ENCODE peak calls at places on chromosome 2, in ten cellular contexts. H is ovary, T is body of pancreas, O is transverse colon, E is stomach, F is A549, G is adrenal gland, V is uterus, K is HCT116, C is thyroid gland. D is an unnamed sample.

GRCh38 chr2:240433973-240434727 is 1.3 kb upstream of the GPC1 start:
- DNase-seq in K (peak), C (no peak), T (peak), G (peak), O (peak), E (no peak), V (peak), F (peak), H (peak), D (peak)

GRCh38 chr2:221649045-221649444 is 76.9 kb upstream of the EPHA4 start:
- DNase-seq in E (no peak), V (no peak), G (peak), H (peak), O (no peak), C (peak), K (no peak), T (peak), F (no peak), D (no peak)

GRCh38 chr2:42961385-42961800 is 169.0 kb upstream of the HAAO start:
- DNase-seq in V (peak), E (no peak), T (no peak), O (no peak), K (no peak), H (peak), C (peak), G (peak), F (no peak), D (peak)

GRCh38 chr2:181991171-181991885 is 5.7 kb downstream of the PPP1R1C start:
- DNase-seq in V (no peak), T (no peak), E (no peak), F (no peak), K (no peak), O (no peak), H (no peak), G (no peak), C (no peak), D (no peak)

GRCh38 chr2:30930716-30931115 is 123.5 kb upstream of the CAPN13 start:
- DNase-seq in T (no peak), V (no peak), K (no peak), G (no peak), H (no peak), E (no peak), C (no peak), O (no peak), F (no peak), D (no peak)

GRCh38 chr2:138507267-138507666 is 5.7 kb downstream of the SPOPL start:
- DNase-seq in H (no peak), O (no peak), E (no peak), F (peak), V (no peak), T (no peak), K (no peak), C (no peak), G (no peak), D (no peak)

GRCh38 chr2:227504700-227505099 is 32.7 kb downstream of the AGFG1 start:
- DNase-seq in K (no peak), O (no peak), G (no peak), H (no peak), T (no peak), C (no peak), E (no peak), V (no peak), F (no peak), D (no peak)

GRCh38 chr2:202032841-202033316 is 776 bp upstream of the FZD7 start:
- DNase-seq in T (peak), G (peak), E (peak), K (peak), C (peak), O (peak), H (peak), F (peak), V (peak), D (peak)

GRCh38 chr2:103144837-103145236 is 383.0 kb downstream of the TMEM182 start:
- DNase-seq in V (no peak), F (no peak), E (no peak), H (no peak), T (no peak), O (no peak), G (no peak), K (no peak), C (no peak), D (no peak)

GRCh38 chr2:103138123-103138886 is 376.5 kb downstream of the TMEM182 start:
- DNase-seq in V (no peak), E (no peak), H (no peak), F (no peak), T (no peak), K (no peak), C (no peak), G (no peak), O (no peak), D (no peak)

GRCh38 chr2:103135679-103136078 is 373.8 kb downstream of the TMEM182 start:
- DNase-seq in O (no peak), E (no peak), H (no peak), V (no peak), K (no peak), C (no peak), G (no peak), T (no peak), F (no peak), D (no peak)

GRCh38 chr2:103145739-103146138 is 383.9 kb downstream of the TMEM182 start:
- DNase-seq in G (no peak), C (no peak), H (no peak), F (no peak), E (no peak), V (no peak), O (no peak), K (no peak), T (no peak), D (no peak)

GRCh38 chr2:103139628-103140268 is 377.9 kb downstream of the TMEM182 start:
- DNase-seq in G (no peak), E (no peak), T (no peak), K (no peak), H (no peak), F (no peak), C (no peak), O (no peak), V (no peak), D (no peak)
- TF ChIP-seq CTCF in G (no peak), E (no peak), T (no peak), K (no peak), H (no peak), F (no peak), C (no peak), O (no peak), V (no peak), D (no peak)

GRCh38 chr2:32741575-32741974 is 113.7 kb downstream of the TTC27 start:
- DNase-seq in V (no peak), E (no peak), G (no peak), K (no peak), T (no peak), O (no peak), F (no peak), C (no peak), H (no peak), D (no peak)
- TF ChIP-seq POLR2A in V (no peak), E (no peak), G (no peak), K (no peak), T (no peak), O (no peak), F (no peak), C (no peak), H (no peak), D (no peak)

DNA sequence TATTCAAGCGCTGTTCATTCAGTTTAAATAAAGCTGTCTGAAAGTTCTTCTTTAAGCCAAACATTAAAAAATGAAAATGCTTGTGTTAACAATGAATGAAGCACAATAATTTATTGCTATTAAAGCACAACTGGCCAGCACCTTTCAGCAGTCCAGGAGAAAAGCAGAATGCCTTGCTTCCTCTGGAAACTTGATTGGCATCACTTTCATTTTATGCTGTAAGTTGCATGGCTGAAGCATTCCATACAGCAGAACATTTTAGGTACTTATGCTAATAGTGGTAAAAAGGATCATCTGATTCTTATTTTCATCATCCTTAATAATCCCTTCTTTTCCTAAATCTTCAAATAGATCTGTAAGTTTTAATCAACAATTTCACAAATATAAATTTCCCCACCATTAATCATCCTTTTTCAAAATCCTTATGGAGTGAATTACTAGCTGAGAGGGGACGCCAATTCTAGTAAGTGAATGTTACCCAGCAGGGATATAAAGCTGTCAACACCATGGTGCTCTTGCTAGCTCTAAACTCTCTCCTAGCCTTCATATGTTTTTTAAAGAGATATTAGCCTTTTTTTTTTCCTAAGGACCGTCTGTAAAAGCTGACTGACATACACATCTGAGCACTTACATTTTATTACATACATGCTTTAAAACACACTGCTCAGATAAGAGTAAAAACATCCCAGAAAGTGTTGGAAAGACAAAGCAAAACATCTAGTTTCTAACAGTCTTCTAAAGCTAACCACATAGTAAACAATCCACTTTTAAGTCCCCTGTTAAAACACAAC is 5.3 kb downstream of the SATB2 start:
- DNase-seq in F (no peak), O (no peak), G (no peak), E (no peak), T (no peak), C (no peak), H (no peak), V (no peak), K (no peak), D (no peak)
- H3K4me3 ChIP-seq in F (no peak), O (no peak), G (no peak), E (no peak), T (no peak), C (no peak), H (no peak), V (no peak), K (no peak), D (no peak)

DNA sequence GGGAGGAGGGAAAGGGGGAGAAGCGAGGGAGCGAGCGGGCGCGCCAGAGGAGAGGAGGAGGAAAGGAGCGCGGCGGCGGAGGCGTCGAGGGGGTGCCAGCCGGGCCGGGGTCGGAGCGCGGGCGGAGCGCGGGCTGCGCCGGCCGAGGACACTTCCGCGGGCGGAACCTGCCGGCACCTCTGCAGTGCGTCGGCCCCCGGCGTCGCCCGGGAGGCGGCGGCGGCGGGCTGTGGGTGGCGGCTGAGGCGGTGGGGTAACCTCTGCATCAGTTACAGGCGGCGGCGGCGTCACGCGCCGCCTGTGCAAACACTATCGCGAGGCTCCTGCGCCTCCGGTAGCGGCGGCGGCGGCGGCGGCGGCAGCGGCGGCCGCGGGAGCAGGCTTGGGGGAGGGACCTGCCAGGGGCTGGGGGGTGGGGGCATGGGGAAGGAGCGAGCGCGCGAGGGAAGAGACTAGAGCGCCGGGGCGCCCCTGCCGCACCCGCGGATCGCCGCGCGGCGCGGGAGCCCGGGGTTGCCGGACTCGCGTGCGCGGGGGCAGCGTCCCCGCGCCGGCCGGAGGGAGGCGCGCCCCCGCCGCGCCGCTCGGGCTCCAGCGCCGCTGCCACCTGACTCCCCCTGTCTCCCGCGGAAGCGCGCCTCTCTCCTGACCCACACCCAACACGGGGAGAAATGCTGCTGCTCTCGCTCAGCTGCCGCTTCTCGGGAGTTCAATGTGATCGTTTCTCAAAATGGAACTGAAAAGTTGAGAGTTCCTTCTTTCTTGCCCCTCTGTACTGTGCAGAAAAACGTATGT is at the start of gene TLK1:
- DNase-seq in T (peak), F (peak), H (peak), E (peak), O (peak), G (peak), C (peak), K (peak), V (peak), D (peak)
- TF ChIP-seq CTCF in T (no peak), F (peak), H (no peak), E (peak), O (no peak), G (peak), C (no peak), K (no peak), V (no peak), D (no peak)